ENCODE peak calls at places on chromosomes 16 and 17, in seven cellular contexts. C, Y, I, H, Z, K and M are unnamed samples. For H3K27me3, the result is how much of the 10 kb centered on the place peaks cover.

GRCh38 chr16:5633845-5634440 is 536.3 kb upstream of the EEF2KMT start:
- DNase-seq in C (peak), Y (peak), I (peak), H (no peak), Z (no peak), K (peak), M (peak)

GRCh38 chr17:13158511-13159240 is 140.8 kb upstream of the ELAC2 start:
- DNase-seq in C (no peak), Y (no peak), I (no peak), H (no peak), Z (no peak), K (no peak), M (no peak)

GRCh38 chr16:88752386-88753002 is 32.5 kb downstream of the PIEZO1 start:
- DNase-seq in C (no peak), Y (no peak), I (no peak), H (no peak), Z (no peak), K (no peak), M (no peak)

GRCh38 chr17:6061290-6061689 is 8.9 kb upstream of the WSCD1 start:
- DNase-seq in C (no peak), Y (no peak), I (peak), H (no peak), Z (no peak), K (peak), M (peak)

GRCh38 chr16:24471616-24472015 is 67.8 kb upstream of the RBBP6 start:
- DNase-seq in C (no peak), Y (no peak), I (no peak), H (no peak), Z (no peak), K (no peak), M (no peak)

GRCh38 chr17:49928826-49929475 is 40.0 kb upstream of the DLX4 start:
- DNase-seq in C (no peak), Y (no peak), I (peak), H (no peak), Z (no peak), K (peak), M (no peak)

GRCh38 chr17:41965694-41966375 is 760 bp upstream of the CNP start:
- DNase-seq in C (peak), Y (peak), I (peak), H (no peak), Z (no peak), K (peak), M (peak)

GRCh38 chr17:64773836-64774761 is 112.0 kb upstream of the SMURF2 start:
- DNase-seq in C (peak), Y (peak), I (peak), H (peak), Z (no peak), K (peak), M (no peak)

GRCh38 chr17:79595471-79595870 is 15.4 kb downstream of the RBFOX3 start:
- DNase-seq in C (no peak), Y (no peak), I (no peak), H (no peak), Z (no peak), K (no peak), M (no peak)

GRCh38 chr16:1786242-1787055 is 3.7 kb downstream of the NUBP2 start:
- DNase-seq in C (no peak), Y (no peak), I (no peak), H (no peak), Z (no peak), K (no peak), M (no peak)

GRCh38 chr16:87543436-87544191 is 50.8 kb upstream of the ZCCHC14 start:
- DNase-seq in C (no peak), Y (no peak), I (no peak), H (no peak), Z (no peak), K (no peak), M (no peak)

GRCh38 chr16:4452674-4453073 is 21.8 kb downstream of the NMRAL1 start:
- DNase-seq in C (no peak), Y (no peak), I (no peak), H (no peak), Z (no peak), K (no peak), M (no peak)

GRCh38 chr17:37742114-37742761 is 2.6 kb downstream of the HNF1B start:
- DNase-seq in C (no peak), Y (peak), I (no peak), H (no peak), Z (no peak), K (no peak), M (no peak)

GRCh38 chr17:10285896-10286295 is 86.9 kb downstream of the MYH13 start:
- DNase-seq in C (no peak), Y (no peak), I (no peak), H (no peak), Z (no peak), K (no peak), M (no peak)

GRCh38 chr17:4600563-4600962 is 16.2 kb downstream of the SMTNL2 start:
- DNase-seq in C (no peak), Y (peak), I (no peak), H (no peak), Z (no peak), K (no peak), M (no peak)

GRCh38 chr17:1601571-1601970 is 27.1 kb downstream of the SLC43A2 start:
- DNase-seq in C (no peak), Y (no peak), I (no peak), H (no peak), Z (no peak), K (no peak), M (no peak)

GRCh38 chr17:12983986-12984932 is 33.6 kb downstream of the ELAC2 start:
- DNase-seq in C (no peak), Y (no peak), I (no peak), H (no peak), Z (no peak), K (no peak), M (no peak)

GRCh38 chr17:77609553-77610517 is 348.7 kb upstream of the TNRC6C start:
- DNase-seq in C (no peak), Y (no peak), I (no peak), H (no peak), Z (peak), K (peak), M (no peak)

GRCh38 chr17:1958134-1958881 is 66.8 kb downstream of the RTN4RL1 start:
- DNase-seq in C (no peak), Y (no peak), I (no peak), H (no peak), Z (no peak), K (no peak), M (no peak)

GRCh38 chr17:18026408-18026776 is 12.6 kb downstream of the ATPAF2 start:
- DNase-seq in C (no peak), Y (peak), I (no peak), H (no peak), Z (no peak), K (no peak), M (no peak)

GRCh38 chr17:80769516-80769915 is 222.1 kb upstream of the CHMP6 start:
- DNase-seq in C (no peak), Y (no peak), I (no peak), H (no peak), Z (no peak), K (no peak), M (no peak)
- TF ChIP-seq SIN3A in C (no peak), Y (no peak), I (no peak), H (no peak), Z (no peak), K (no peak), M (no peak)

GRCh38 chr16:86202267-86202666 is 303.3 kb downstream of the IRF8 start:
- DNase-seq in C (no peak), Y (no peak), I (no peak), H (no peak), Z (no peak), K (no peak), M (no peak)

GRCh38 chr16:86199871-86200700 is 301.1 kb downstream of the IRF8 start:
- DNase-seq in C (no peak), Y (no peak), I (no peak), H (no peak), Z (no peak), K (no peak), M (no peak)

GRCh38 chr16:86202760-86203426 is 303.9 kb downstream of the IRF8 start:
- DNase-seq in C (no peak), Y (no peak), I (no peak), H (no peak), Z (no peak), K (no peak), M (no peak)

GRCh38 chr16:86200722-86201121 is 301.8 kb downstream of the IRF8 start:
- DNase-seq in C (no peak), Y (no peak), I (no peak), H (no peak), Z (no peak), K (no peak), M (no peak)

GRCh38 chr16:86201746-86202145 is 302.8 kb downstream of the IRF8 start:
- DNase-seq in C (no peak), Y (no peak), I (no peak), H (no peak), Z (no peak), K (no peak), M (no peak)
- H3K27me3 ChIP-seq in C (under half), Y (half or more), I (half or more), H (under half), Z (under half), K (half or more), M (under half)

GRCh38 chr17:81553018-81553615 is 964 bp upstream of the FAAP100 start:
- DNase-seq in C (peak), Y (peak), I (peak), H (peak), Z (peak), K (peak), M (no peak)

GRCh38 chr17:81550830-81551457 is 1.2 kb downstream of the FAAP100 start:
- DNase-seq in C (no peak), Y (no peak), I (no peak), H (no peak), Z (no peak), K (no peak), M (no peak)

GRCh38 chr17:81552244-81553017 is at the start of gene FAAP100:
- DNase-seq in C (peak), Y (peak), I (peak), H (no peak), Z (peak), K (peak), M (no peak)

GRCh38 chr17:81550285-81550684 is 1.9 kb downstream of the FAAP100 start:
- DNase-seq in C (no peak), Y (no peak), I (no peak), H (no peak), Z (no peak), K (no peak), M (no peak)

DNA sequence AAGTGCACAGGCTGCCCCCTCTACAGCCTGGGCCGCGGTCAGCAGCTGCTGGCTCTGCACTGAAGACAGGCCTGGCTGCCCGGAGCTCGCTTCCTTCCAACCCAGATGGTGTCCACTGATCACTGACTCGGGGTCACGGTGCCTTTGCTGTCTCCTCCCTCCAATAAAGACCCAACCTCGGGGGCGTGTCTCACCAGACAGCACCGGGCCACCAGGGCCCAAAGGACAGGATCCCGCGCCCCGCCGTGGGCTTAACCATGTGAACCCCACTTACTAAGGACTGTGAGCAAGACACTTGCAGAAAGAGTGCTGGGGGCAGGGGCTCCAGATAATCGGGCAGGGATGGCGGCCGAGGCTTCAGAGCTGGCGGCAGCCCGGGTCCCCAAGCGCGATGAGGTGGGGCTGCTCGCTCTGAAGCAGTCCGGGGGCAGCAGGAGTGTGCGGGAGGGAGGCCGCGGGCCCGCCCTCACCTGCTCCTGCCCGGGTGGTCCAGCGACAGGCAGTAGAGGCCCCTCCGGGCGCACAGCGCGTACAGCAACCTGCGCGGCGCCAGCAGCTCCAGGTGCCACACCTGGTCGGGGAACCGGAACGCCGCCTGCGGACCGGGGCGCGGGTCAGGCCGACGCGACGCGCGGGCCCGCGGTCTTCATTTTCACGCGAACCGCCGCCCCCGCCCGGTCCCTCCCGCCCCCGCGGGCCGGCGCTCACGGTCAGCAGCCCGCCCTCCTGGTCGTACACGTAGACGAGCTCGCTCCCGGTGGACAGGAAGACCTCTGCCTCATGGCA is 502 bp downstream of the FAAP100 start:
- DNase-seq in C (peak), Y (peak), I (no peak), H (no peak), Z (no peak), K (peak), M (no peak)
- TF ChIP-seq SIN3A in C (no peak), Y (no peak), I (no peak), H (no peak), Z (no peak), K (no peak), M (peak)

GRCh38 chr17:35795871-35796265 is 427 bp upstream of the MMP28 start:
- DNase-seq in C (no peak), Y (no peak), I (no peak), H (no peak), Z (no peak), K (no peak), M (no peak)
- H3K27me3 ChIP-seq in C (under half), Y (under half), I (under half), H (under half), Z (under half), K (half or more), M (under half)

GRCh38 chr17:81885454-81885853 is 5.9 kb downstream of the ALYREF start:
- DNase-seq in C (no peak), Y (peak), I (no peak), H (no peak), Z (no peak), K (no peak), M (no peak)
- TF ChIP-seq SIN3A in C (no peak), Y (no peak), I (no peak), H (no peak), Z (no peak), K (no peak), M (no peak)